ENCODE peak calls at places on chromosome X, in nine cellular contexts. H is testis; W is right atrium auricular region; M is right lobe of liver; A is CD8-positive, alpha-beta T cell; O is heart left ventricle; X is thoracic aorta; Q is astrocyte; N is OCI-LY7. T is an unnamed sample.
A peak's percentile ranks its signal among the peaks of the same experiment; 100 is the strongest.

GRCh38 chrX:31832263-31832662 is 760.4 kb upstream of the FTHL17 start:
- DNase-seq in H (no peak), W (no peak), M (no peak), A (no peak), O (no peak), X (no peak), Q (peak; percentile 8), N (no peak), T (no peak)

GRCh38 chrX:101203782-101204351 is 15.7 kb upstream of the DRP2 start:
- DNase-seq in H (no peak), W (no peak), M (no peak), A (no peak), O (no peak), X (no peak), Q (no peak), N (peak; percentile 40), T (no peak)

GRCh38 chrX:135432881-135433521 is 11.3 kb downstream of the SMIM10L2A start:
- DNase-seq in H (no peak), W (no peak), M (no peak), A (no peak), O (no peak), X (no peak), Q (no peak), N (no peak), T (no peak)

GRCh38 chrX:69031971-69032391 is 133.3 kb downstream of the PJA1 start:
- DNase-seq in H (no peak), W (no peak), M (no peak), A (no peak), O (no peak), X (no peak), Q (no peak), N (no peak), T (no peak)

GRCh38 chrX:53768451-53769246 is 82.1 kb upstream of the HUWE1 start:
- DNase-seq in H (peak; percentile 13), W (no peak), M (no peak), A (no peak), O (no peak), X (no peak), Q (no peak), N (no peak), T (no peak)

GRCh38 chrX:17805120-17805519 is 56.0 kb downstream of the RAI2 start:
- DNase-seq in H (no peak), W (no peak), M (no peak), A (no peak), O (no peak), X (no peak), Q (no peak), N (no peak), T (no peak)

GRCh38 chrX:72041901-72042859 is 89.5 kb downstream of the RTL5 start:
- DNase-seq in H (peak; percentile 26), W (no peak), M (no peak), A (no peak), O (no peak), X (no peak), Q (peak; percentile 65), N (no peak), T (no peak)

GRCh38 chrX:70921709-70922352 is 9.1 kb downstream of the SLC7A3 start:
- DNase-seq in H (no peak), W (no peak), M (no peak), A (no peak), O (no peak), X (no peak), Q (no peak), N (no peak), T (no peak)

GRCh38 chrX:137428777-137429564 is 137.0 kb upstream of the ZIC3 start:
- DNase-seq in H (no peak), W (no peak), M (no peak), A (no peak), O (no peak), X (no peak), Q (no peak), N (no peak), T (peak; percentile 7)

GRCh38 chrX:17535229-17535628 is 160.2 kb downstream of the NHS start:
- DNase-seq in H (no peak), W (no peak), M (no peak), A (peak; percentile 10), O (no peak), X (no peak), Q (no peak), N (peak; percentile 2), T (peak; percentile 36)

GRCh38 chrX:31423575-31424284 is 351.9 kb upstream of the FTHL17 start:
- DNase-seq in H (peak; percentile 51), W (no peak), M (no peak), A (no peak), O (no peak), X (no peak), Q (peak; percentile 32), N (peak; percentile 32), T (peak; percentile 76)

GRCh38 chrX:21744060-21744459 is 13.9 kb downstream of the SMPX start:
- DNase-seq in H (no peak), W (no peak), M (no peak), A (no peak), O (no peak), X (no peak), Q (no peak), N (no peak), T (no peak)

GRCh38 chrX:52933976-52934703 is 24.2 kb downstream of the FAM156A start:
- DNase-seq in H (no peak), W (no peak), M (no peak), A (no peak), O (no peak), X (no peak), Q (peak; percentile 3), N (peak; percentile 4), T (peak; percentile 0)

GRCh38 chrX:132114607-132115006 is 13.2 kb downstream of the FRMD7 start:
- DNase-seq in H (no peak), W (no peak), M (no peak), A (no peak), O (no peak), X (no peak), Q (no peak), N (no peak), T (no peak)

GRCh38 chrX:23883737-23884354 is 23.9 kb downstream of the APOO start:
- DNase-seq in H (no peak), W (no peak), M (no peak), A (no peak), O (no peak), X (no peak), Q (peak; percentile 77), N (no peak), T (peak; percentile 63)

DNA sequence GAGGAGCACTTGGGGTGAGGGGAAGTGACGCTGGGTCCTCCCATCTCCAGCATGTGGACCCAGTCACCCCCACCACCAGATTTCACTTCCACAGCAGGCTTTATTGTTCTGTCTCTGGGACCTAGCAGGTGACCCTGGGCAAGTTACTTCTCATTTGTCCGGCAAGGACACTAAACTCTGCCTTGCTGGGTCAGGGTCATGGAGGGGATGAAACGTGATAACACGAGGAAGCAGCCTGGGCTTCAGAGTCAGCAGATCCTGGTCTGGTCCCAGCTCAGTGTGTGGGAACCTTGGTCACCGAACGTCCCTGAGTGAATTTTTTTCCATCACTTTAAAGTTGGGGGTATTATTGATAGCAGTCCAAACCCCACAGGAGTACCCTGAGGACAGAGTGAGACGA is 3.9 kb downstream of the UBA1 start:
- DNase-seq in H (peak; percentile 38), W (no peak), M (no peak), A (no peak), O (no peak), X (no peak), Q (no peak), N (no peak), T (no peak)
- H3K4me3 ChIP-seq in H (no peak overlapping the region), W (no peak overlapping the region), M (no peak overlapping the region), A (no peak overlapping the region), O (no peak overlapping the region), X (peak overlapping the region; percentile 29), Q (peak overlapping the region; percentile 17), N (no peak overlapping the region), T (no peak overlapping the region)

DNA sequence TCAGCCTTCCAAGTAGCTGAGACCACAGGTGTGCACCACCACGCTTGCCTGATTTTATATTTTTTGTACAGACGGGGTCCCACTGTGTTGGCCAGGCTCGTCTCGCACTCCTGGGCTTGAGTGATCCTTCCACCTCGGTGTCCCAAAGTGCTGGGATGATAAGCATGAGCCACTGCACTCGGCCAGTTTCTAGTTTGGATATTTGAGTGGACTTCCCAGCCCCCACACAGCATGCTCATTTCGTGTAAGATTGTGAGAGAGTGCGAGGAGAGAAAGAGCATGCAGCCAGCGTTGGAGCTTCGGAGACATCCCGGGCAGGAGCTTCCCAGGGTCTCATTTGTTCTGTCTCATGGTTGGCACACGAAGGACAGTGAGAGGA is 31.8 kb downstream of the ARSD start:
- DNase-seq in H (no peak), W (no peak), M (no peak), A (no peak), O (no peak), X (no peak), Q (no peak), N (no peak), T (no peak)
- H3K4me1 ChIP-seq in H (no peaks in the 10 kb centered on the region), W (no peaks in the 10 kb centered on the region), M (no peaks in the 10 kb centered on the region), A (no peaks in the 10 kb centered on the region), O (no peaks in the 10 kb centered on the region), X (no peaks in the 10 kb centered on the region), Q (no peaks in the 10 kb centered on the region), N (no peaks in the 10 kb centered on the region), T (peaks cover 30% of the 10 kb centered on the region)

GRCh38 chrX:8190341-8190830 is 19.3 kb upstream of the VCX2 start:
- DNase-seq in H (no peak), W (no peak), M (no peak), A (no peak), O (no peak), X (no peak), Q (no peak), N (no peak), T (no peak)

GRCh38 chrX:8189096-8189830 is 18.2 kb upstream of the VCX2 start:
- DNase-seq in H (no peak), W (no peak), M (no peak), A (no peak), O (no peak), X (no peak), Q (no peak), N (no peak), T (no peak)

GRCh38 chrX:8194216-8194615 is 23.1 kb upstream of the VCX2 start:
- DNase-seq in H (no peak), W (no peak), M (no peak), A (no peak), O (no peak), X (no peak), Q (no peak), N (no peak), T (no peak)

GRCh38 chrX:8192276-8192675 is 21.2 kb upstream of the VCX2 start:
- DNase-seq in H (no peak), W (no peak), M (no peak), A (no peak), O (no peak), X (no peak), Q (no peak), N (no peak), T (no peak)

DNA sequence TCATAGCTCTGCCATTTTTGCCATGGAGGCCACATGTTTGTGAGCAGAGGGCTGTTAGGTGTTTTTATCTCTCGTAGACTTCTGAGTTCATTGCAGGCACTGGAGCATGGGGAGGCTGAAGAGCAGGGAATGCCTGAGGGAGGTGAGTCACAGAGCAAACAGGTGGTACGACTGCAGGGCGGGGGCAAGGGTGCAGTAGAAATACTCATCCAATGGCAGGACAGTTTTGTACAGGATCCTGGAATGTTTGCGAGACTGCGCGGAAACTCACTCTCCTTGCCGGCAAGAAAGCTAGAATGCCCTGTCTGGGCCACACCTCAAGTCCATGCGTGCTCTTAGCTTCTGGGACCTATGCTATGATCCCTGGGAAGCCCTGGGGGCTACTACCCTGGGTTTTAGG is 20.0 kb upstream of the VCX2 start:
- DNase-seq in H (no peak), W (no peak), M (no peak), A (no peak), O (no peak), X (no peak), Q (no peak), N (no peak), T (no peak)
- H3K27ac ChIP-seq in H (no peak overlapping the region), W (no peak overlapping the region), M (no peak overlapping the region), A (no peak overlapping the region), O (no peak overlapping the region), X (no peak overlapping the region), Q (no peak overlapping the region), N (no peak overlapping the region), T (no peak overlapping the region)

GRCh38 chrX:46953597-46953996 is 41.4 kb downstream of the JADE3 start:
- DNase-seq in H (peak; percentile 15), W (no peak), M (no peak), A (no peak), O (no peak), X (no peak), Q (no peak), N (no peak), T (peak; percentile 60)
- H3K4me3 ChIP-seq in H (no peak overlapping the region), W (no peak overlapping the region), M (no peak overlapping the region), A (no peak overlapping the region), O (no peak overlapping the region), X (peak overlapping the region; percentile 21), Q (no peak overlapping the region), N (peak overlapping the region; percentile 35), T (no peak overlapping the region)